ENCODE peak calls at places on chromosomes 12 and 14, in five cellular contexts. One of them, this sample, is unnamed.

GRCh38 chr12:113347892-113348291 is 10.5 kb upstream of the PLBD2 start:
- DNase-seq in tibial nerve: no peak
- DNase-seq in left ventricle myocardium inferior: no peak
- DNase-seq in tibial artery: no peak
- DNase-seq in adrenal gland: no peak
- DNase-seq in this sample: no peak

GRCh38 chr14:58332514-58332913 is 34.2 kb downstream of the ARID4A start:
- DNase-seq in tibial nerve: no peak
- DNase-seq in left ventricle myocardium inferior: no peak
- DNase-seq in adrenal gland: no peak
- DNase-seq in tibial artery: no peak
- DNase-seq in this sample: no peak

GRCh38 chr12:6222009-6222702 is 22.0 kb downstream of the CD9 start:
- DNase-seq in tibial nerve: no peak
- DNase-seq in left ventricle myocardium inferior: no peak
- DNase-seq in tibial artery: no peak
- DNase-seq in adrenal gland: peak; percentile 79
- DNase-seq in this sample: no peak

GRCh38 chr12:113003631-113004030 is 25.3 kb downstream of the OAS2 start:
- DNase-seq in left ventricle myocardium inferior: no peak
- DNase-seq in tibial artery: no peak
- DNase-seq in tibial nerve: no peak
- DNase-seq in adrenal gland: peak; percentile 60
- DNase-seq in this sample: no peak

GRCh38 chr12:76764856-76765255 is 941 bp downstream of the ZDHHC17 start:
- DNase-seq in tibial artery: no peak
- DNase-seq in adrenal gland: peak; percentile 56
- DNase-seq in left ventricle myocardium inferior: no peak
- DNase-seq in tibial nerve: no peak
- DNase-seq in this sample: no peak

GRCh38 chr14:99676657-99677056 is 7.4 kb upstream of the CYP46A1 start:
- DNase-seq in adrenal gland: no peak
- DNase-seq in tibial artery: no peak
- DNase-seq in tibial nerve: no peak
- DNase-seq in left ventricle myocardium inferior: no peak
- DNase-seq in this sample: no peak

GRCh38 chr12:113388351-113388750 is 15.3 kb downstream of the SDS start:
- DNase-seq in adrenal gland: no peak
- DNase-seq in tibial artery: no peak
- DNase-seq in left ventricle myocardium inferior: no peak
- DNase-seq in tibial nerve: no peak
- DNase-seq in this sample: no peak

GRCh38 chr12:128798543-128799341 is 25.0 kb downstream of the SLC15A4 start:
- DNase-seq in tibial nerve: no peak
- DNase-seq in tibial artery: no peak
- DNase-seq in left ventricle myocardium inferior: no peak
- DNase-seq in adrenal gland: no peak
- DNase-seq in this sample: no peak

GRCh38 chr14:65472189-65472588 is 59.7 kb downstream of the FUT8 start:
- DNase-seq in tibial artery: no peak
- DNase-seq in tibial nerve: no peak
- DNase-seq in left ventricle myocardium inferior: no peak
- DNase-seq in adrenal gland: no peak
- DNase-seq in this sample: no peak

GRCh38 chr12:4934651-4935050 is 24.9 kb downstream of the KCNA1 start:
- DNase-seq in adrenal gland: no peak
- DNase-seq in left ventricle myocardium inferior: no peak
- DNase-seq in tibial artery: no peak
- DNase-seq in tibial nerve: no peak
- DNase-seq in this sample: no peak

GRCh38 chr14:66495214-66496098 is 9.3 kb downstream of the CCDC196 start:
- DNase-seq in tibial artery: peak; percentile 32
- DNase-seq in left ventricle myocardium inferior: no peak
- DNase-seq in tibial nerve: no peak
- DNase-seq in adrenal gland: peak; percentile 74
- DNase-seq in this sample: no peak

GRCh38 chr14:104878582-104878981 is 13.5 kb downstream of the CEP170B start:
- DNase-seq in left ventricle myocardium inferior: peak; percentile 13
- DNase-seq in tibial artery: no peak
- DNase-seq in tibial nerve: no peak
- DNase-seq in adrenal gland: no peak
- DNase-seq in this sample: no peak

GRCh38 chr12:41634096-41634495 is 446.0 kb downstream of the PDZRN4 start:
- DNase-seq in adrenal gland: no peak
- DNase-seq in tibial artery: no peak
- DNase-seq in tibial nerve: no peak
- DNase-seq in left ventricle myocardium inferior: no peak
- DNase-seq in this sample: no peak

GRCh38 chr12:26369588-26369987 is 174.2 kb downstream of the SSPN start:
- DNase-seq in tibial artery: no peak
- DNase-seq in left ventricle myocardium inferior: no peak
- DNase-seq in adrenal gland: peak; percentile 62
- DNase-seq in tibial nerve: no peak
- DNase-seq in this sample: no peak

GRCh38 chr12:26368331-26368730 is 173.0 kb downstream of the SSPN start:
- DNase-seq in tibial nerve: no peak
- DNase-seq in tibial artery: no peak
- DNase-seq in left ventricle myocardium inferior: no peak
- DNase-seq in adrenal gland: no peak
- DNase-seq in this sample: no peak

GRCh38 chr12:26373606-26374495 is 178.5 kb downstream of the SSPN start:
- DNase-seq in adrenal gland: no peak
- DNase-seq in left ventricle myocardium inferior: no peak
- DNase-seq in tibial artery: no peak
- DNase-seq in tibial nerve: no peak
- DNase-seq in this sample: no peak

GRCh38 chr12:26372856-26373255 is 177.5 kb downstream of the SSPN start:
- DNase-seq in tibial nerve: no peak
- DNase-seq in left ventricle myocardium inferior: no peak
- DNase-seq in adrenal gland: no peak
- DNase-seq in tibial artery: no peak
- DNase-seq in this sample: no peak

DNA sequence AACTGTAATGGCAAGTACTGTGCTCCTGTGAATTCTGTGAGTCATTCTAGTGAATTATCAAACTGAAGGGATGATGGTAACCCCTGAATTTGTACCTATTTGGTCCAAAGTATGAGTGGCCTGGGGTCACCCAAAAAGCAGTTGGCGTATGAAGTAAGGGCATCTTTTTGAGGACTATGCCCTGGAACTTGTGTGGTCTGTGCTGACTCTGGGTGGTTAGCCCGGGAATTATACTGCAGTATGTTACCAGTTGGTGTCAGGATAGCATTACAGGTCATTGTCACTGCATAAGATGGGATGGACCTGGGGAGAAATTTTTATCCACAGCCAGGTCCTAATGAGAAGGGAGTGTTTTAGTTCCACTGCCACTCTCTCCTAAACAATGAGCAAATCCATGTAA is 174.7 kb downstream of the SSPN start:
- DNase-seq in tibial nerve: no peak
- DNase-seq in tibial artery: no peak
- DNase-seq in adrenal gland: no peak
- DNase-seq in left ventricle myocardium inferior: no peak
- DNase-seq in this sample: no peak
- TF ChIP-seq CTCF in tibial nerve: no peak
- TF ChIP-seq CTCF in tibial artery: no peak
- TF ChIP-seq CTCF in adrenal gland: no peak
- TF ChIP-seq CTCF in left ventricle myocardium inferior: no peak
- TF ChIP-seq CTCF in this sample: no peak

DNA sequence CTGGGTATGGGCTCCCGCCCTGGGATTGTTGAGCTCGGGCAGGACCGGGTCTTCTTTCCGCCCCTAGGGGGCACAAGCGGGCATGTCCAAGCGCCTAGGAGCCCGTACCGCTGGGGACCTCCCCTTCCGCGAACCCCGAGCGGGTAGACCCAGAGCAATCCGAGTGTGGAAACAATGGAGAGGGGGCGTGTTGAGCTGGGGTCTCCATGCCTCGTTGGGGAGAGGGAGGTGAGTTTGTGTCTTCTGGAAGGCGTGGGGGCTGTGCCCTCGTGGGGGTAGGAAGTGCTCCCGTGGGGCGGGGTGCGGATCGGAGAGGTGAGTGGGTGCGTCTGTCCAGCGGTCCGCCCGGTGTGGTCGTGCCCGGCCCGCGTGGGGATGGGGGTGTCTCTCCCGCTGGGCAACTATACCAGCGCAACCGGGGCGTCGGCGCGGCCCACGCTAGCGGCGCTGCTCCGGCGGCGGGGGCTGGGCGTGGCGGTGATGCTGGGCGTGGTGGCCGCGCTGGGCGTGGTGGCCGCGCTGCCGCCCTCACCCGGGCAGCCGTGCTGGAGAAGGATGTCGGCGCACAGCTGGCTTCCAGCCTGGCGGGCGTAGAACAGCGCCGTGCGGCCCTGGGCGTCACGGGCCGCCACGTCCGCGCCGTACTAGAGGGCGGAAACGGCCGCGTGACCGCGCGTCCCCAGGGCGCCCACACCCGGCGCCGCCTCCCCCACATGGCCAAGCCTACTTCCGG is 12.2 kb downstream of the AGAP2 start:
- DNase-seq in tibial nerve: no peak
- DNase-seq in tibial artery: peak; percentile 68
- DNase-seq in adrenal gland: peak; percentile 92
- DNase-seq in left ventricle myocardium inferior: peak; percentile 73
- DNase-seq in this sample: peak; percentile 83
- TF ChIP-seq CTCF in tibial nerve: peak; percentile 67
- TF ChIP-seq CTCF in tibial artery: peak; percentile 73
- TF ChIP-seq CTCF in adrenal gland: peak; percentile 69
- TF ChIP-seq CTCF in left ventricle myocardium inferior: peak; percentile 73
- TF ChIP-seq CTCF in this sample: peak; percentile 80

GRCh38 chr12:99386907-99387306 is 260.6 kb upstream of the GARIN6 start:
- DNase-seq in tibial artery: no peak
- DNase-seq in tibial nerve: no peak
- DNase-seq in left ventricle myocardium inferior: no peak
- DNase-seq in adrenal gland: no peak
- DNase-seq in this sample: no peak
- TF ChIP-seq CTCF in tibial artery: no peak
- TF ChIP-seq CTCF in tibial nerve: no peak
- TF ChIP-seq CTCF in left ventricle myocardium inferior: no peak
- TF ChIP-seq CTCF in adrenal gland: peak; percentile 36
- TF ChIP-seq CTCF in this sample: peak; percentile 74

DNA sequence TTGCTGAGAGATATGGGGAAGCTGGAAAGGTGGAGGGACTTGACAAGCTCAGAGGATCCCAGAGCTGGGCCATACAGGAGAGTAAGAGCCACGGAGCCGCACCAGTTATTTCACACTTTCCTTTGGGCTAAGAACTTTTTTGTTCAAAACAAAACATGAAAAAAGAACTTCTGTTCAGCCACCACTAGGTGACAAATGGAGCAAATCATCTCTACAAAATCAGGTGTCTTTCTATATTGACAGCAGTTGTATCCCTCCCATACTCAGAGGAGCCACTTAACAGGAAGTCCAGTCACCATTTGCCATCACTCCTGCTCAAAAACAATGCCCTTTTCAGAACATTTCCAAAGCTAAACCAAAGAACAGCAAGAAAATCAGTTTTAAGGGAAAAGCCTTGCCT is 70.3 kb upstream of the DBX2 start:
- DNase-seq in tibial artery: no peak
- DNase-seq in left ventricle myocardium inferior: no peak
- DNase-seq in adrenal gland: no peak
- DNase-seq in tibial nerve: no peak
- DNase-seq in this sample: no peak
- TF ChIP-seq CTCF in tibial artery: no peak
- TF ChIP-seq CTCF in left ventricle myocardium inferior: no peak
- TF ChIP-seq CTCF in adrenal gland: no peak
- TF ChIP-seq CTCF in tibial nerve: no peak
- TF ChIP-seq CTCF in this sample: peak; percentile 57

GRCh38 chr14:59657769-59658168 is 81.2 kb upstream of the CCDC175 start:
- DNase-seq in tibial nerve: no peak
- DNase-seq in left ventricle myocardium inferior: no peak
- DNase-seq in tibial artery: no peak
- DNase-seq in adrenal gland: no peak
- DNase-seq in this sample: no peak
- TF ChIP-seq CTCF in tibial nerve: no peak
- TF ChIP-seq CTCF in left ventricle myocardium inferior: no peak
- TF ChIP-seq CTCF in tibial artery: no peak
- TF ChIP-seq CTCF in adrenal gland: no peak
- TF ChIP-seq CTCF in this sample: no peak

DNA sequence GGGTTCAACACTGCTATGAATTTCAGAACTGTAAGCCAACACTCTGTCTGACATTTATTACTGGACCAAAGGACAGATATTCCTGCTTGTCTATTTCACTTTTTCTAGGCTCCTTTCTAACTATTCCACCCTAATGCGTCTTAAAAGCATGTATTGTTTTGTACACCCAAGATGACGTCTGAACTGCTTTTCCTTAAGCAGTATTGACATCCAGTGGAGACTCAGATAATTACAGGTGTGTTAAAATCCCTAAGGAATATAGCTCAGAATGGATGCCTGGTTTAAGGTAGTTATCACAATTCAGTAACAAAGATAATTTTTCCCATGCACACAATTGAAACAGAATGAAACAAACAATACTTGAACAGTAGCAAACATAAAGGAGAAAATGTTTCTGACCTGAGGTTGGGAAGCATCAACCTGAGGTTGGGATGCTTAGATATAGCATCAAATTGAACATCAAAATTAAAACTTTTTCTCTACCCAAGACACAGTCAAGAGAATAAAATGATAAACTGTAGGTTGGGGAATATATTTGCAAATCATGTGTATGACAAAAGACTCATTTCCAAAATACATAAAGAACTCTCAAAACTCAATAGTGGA is 93.7 kb upstream of the PTPRR start:
- DNase-seq in left ventricle myocardium inferior: no peak
- DNase-seq in tibial artery: no peak
- DNase-seq in tibial nerve: no peak
- DNase-seq in adrenal gland: no peak
- DNase-seq in this sample: no peak
- TF ChIP-seq CTCF in left ventricle myocardium inferior: peak; percentile 48
- TF ChIP-seq CTCF in tibial artery: peak; percentile 63
- TF ChIP-seq CTCF in tibial nerve: peak; percentile 75
- TF ChIP-seq CTCF in adrenal gland: peak; percentile 42
- TF ChIP-seq CTCF in this sample: peak; percentile 62

DNA sequence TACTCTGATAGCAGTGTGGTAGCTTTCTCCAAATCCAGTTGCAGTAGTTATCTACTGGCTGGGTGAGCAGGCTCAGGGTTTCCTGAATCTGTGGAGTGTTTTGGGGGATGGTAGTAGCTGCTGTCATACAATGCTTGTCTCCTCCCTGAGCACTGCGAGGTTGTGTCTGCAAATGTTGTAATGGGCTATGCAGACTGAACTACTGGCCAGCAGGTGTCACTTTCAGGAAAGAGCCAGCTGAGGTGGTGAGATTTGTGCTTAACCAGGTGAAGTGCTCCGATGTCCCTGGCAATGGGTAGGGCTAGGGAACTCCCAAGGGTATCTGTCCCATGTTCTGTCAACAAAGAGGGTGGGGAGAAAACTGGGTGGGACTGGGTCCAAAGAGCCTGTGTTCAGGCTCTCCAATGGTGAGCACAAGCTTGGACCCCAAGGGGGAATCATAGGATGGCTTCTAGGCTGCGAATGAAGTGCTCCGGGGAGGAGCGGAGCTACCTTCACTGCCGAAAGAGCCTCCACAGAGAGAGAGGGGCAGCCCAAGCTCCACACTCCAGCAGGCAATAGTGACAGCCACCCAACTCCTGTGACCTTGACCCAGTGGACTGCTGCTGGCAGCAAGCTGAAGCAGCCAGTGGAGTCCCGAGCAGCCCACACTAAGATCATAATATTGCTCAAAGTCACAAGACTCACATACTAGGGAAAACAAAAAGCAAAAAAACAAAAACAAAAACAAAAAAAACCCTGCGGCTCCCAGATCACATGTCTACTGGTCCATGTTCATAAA is 1324.0 kb upstream of the USP15 start:
- DNase-seq in adrenal gland: no peak
- DNase-seq in left ventricle myocardium inferior: no peak
- DNase-seq in tibial nerve: no peak
- DNase-seq in tibial artery: no peak
- DNase-seq in this sample: no peak
- TF ChIP-seq CTCF in adrenal gland: no peak
- TF ChIP-seq CTCF in left ventricle myocardium inferior: no peak
- TF ChIP-seq CTCF in tibial nerve: no peak
- TF ChIP-seq CTCF in tibial artery: no peak
- TF ChIP-seq CTCF in this sample: no peak